ENCODE peak calls at places on chromosome 1, in six cellular contexts. O is tibial artery, X is psoas muscle, F is sigmoid colon, I is Panc1, E is lower lobe of right lung. G is an unnamed sample. For H3K27me3, the result is how much of the 10 kb centered on the place peaks cover.

GRCh38 chr1:66214901-66215300 is 319.1 kb upstream of the SGIP1 start:
- DNase-seq in O (no peak), X (no peak), F (no peak), I (no peak), E (no peak), G (no peak)

GRCh38 chr1:39973503-39974135 is 18.7 kb downstream of the MFSD2A start:
- DNase-seq in O (peak), X (peak), F (peak), I (peak), E (peak), G (peak)

GRCh38 chr1:43753422-43753821 is 46.1 kb downstream of the ST3GAL3 start:
- DNase-seq in O (no peak), X (no peak), F (no peak), I (no peak), E (no peak), G (no peak)

GRCh38 chr1:42165511-42166210 is 1.1 kb upstream of the GUCA2A start:
- DNase-seq in O (no peak), X (no peak), F (peak), I (no peak), E (peak), G (no peak)

GRCh38 chr1:200233393-200233792 is 176.4 kb downstream of the ZNF281 start:
- DNase-seq in O (no peak), X (no peak), F (no peak), I (no peak), E (no peak), G (no peak)

GRCh38 chr1:75797273-75797588 is 549 bp downstream of the MSH4 start:
- DNase-seq in O (no peak), X (no peak), F (no peak), I (no peak), E (no peak), G (no peak)

GRCh38 chr1:173295995-173296394 is 88.9 kb upstream of the TNFSF4 start:
- DNase-seq in O (no peak), X (no peak), F (no peak), I (no peak), E (no peak), G (no peak)

GRCh38 chr1:18948048-18948912 is 8.2 kb downstream of the IFFO2 start:
- DNase-seq in O (peak), X (no peak), F (peak), I (no peak), E (peak), G (no peak)

GRCh38 chr1:26994020-26994745 is 691 bp downstream of the TRNP1 start:
- DNase-seq in O (no peak), X (no peak), F (no peak), I (no peak), E (peak), G (no peak)

GRCh38 chr1:190119683-190120082 is 358.0 kb downstream of the BRINP3 start:
- DNase-seq in O (no peak), X (no peak), F (no peak), I (no peak), E (no peak), G (no peak)

GRCh38 chr1:17599301-17600300 is 60.1 kb downstream of the ARHGEF10L start:
- DNase-seq in O (no peak), X (no peak), F (no peak), I (no peak), E (no peak), G (no peak)

GRCh38 chr1:115330480-115331013 is 7.5 kb downstream of the NGF start:
- DNase-seq in O (no peak), X (no peak), F (no peak), I (no peak), E (no peak), G (no peak)

GRCh38 chr1:31154632-31155215 is 85.0 kb downstream of the NKAIN1 start:
- DNase-seq in O (peak), X (peak), F (peak), I (no peak), E (peak), G (peak)

GRCh38 chr1:2000850-2001249 is 2.7 kb downstream of the CFAP74 start:
- DNase-seq in O (no peak), X (no peak), F (no peak), I (no peak), E (no peak), G (no peak)

GRCh38 chr1:94081566-94082344 is 39.2 kb downstream of the ABCA4 start:
- DNase-seq in O (no peak), X (no peak), F (no peak), I (no peak), E (no peak), G (no peak)

GRCh38 chr1:224433041-224433670 is 1.4 kb downstream of the WDR26 start:
- DNase-seq in O (no peak), X (no peak), F (no peak), I (no peak), E (peak), G (no peak)

GRCh38 chr1:176604461-176604860 is 141.5 kb downstream of the PAPPA2 start:
- DNase-seq in O (no peak), X (no peak), F (no peak), I (no peak), E (no peak), G (no peak)

GRCh38 chr1:230231739-230232075 is 164.7 kb downstream of the GALNT2 start:
- DNase-seq in O (peak), X (peak), F (peak), I (no peak), E (peak), G (no peak)

GRCh38 chr1:65063025-65063424 is 85.0 kb upstream of the AK4 start:
- DNase-seq in O (no peak), X (no peak), F (no peak), I (no peak), E (no peak), G (no peak)
- TF ChIP-seq CTCF in O (no peak), X (peak), F (no peak), I (peak), E (no peak), G (no peak)

GRCh38 chr1:3245768-3246167 is 176.8 kb downstream of the PRDM16 start:
- DNase-seq in O (no peak), X (no peak), F (no peak), I (no peak), E (no peak), G (no peak)
- H3K27me3 ChIP-seq in O (under half), X (under half), F (under half), I (under half), E (under half), G (under half)

DNA sequence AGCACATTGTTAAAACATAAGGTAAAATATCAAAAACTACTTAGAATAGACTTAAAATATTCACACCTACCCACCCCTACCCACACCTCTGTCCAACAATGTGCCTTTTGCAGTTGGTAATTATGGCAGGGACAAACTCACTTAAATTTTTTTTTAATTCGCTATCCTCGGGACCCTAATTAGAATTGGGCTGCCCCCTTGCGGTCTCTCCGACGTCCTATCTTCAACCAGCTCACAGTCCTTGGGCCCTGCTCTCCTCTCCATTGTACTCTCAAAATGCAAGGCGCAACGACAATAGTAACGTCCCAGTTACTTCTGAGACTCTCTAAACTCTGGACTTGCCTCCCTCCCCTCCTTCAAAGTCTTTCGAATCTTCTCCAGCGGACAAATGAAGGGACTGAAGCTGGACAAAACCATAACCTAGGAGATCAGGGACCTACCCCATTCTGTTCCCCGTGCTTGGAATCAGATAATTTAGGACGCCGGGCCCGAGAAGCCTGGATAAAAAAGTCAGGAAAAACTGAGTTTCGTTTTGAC is 1.1 kb upstream of the CIART start:
- DNase-seq in O (peak), X (peak), F (peak), I (peak), E (peak), G (peak)
- H3K27ac ChIP-seq in O (peak), X (peak), F (peak), I (peak), E (peak), G (peak)

DNA sequence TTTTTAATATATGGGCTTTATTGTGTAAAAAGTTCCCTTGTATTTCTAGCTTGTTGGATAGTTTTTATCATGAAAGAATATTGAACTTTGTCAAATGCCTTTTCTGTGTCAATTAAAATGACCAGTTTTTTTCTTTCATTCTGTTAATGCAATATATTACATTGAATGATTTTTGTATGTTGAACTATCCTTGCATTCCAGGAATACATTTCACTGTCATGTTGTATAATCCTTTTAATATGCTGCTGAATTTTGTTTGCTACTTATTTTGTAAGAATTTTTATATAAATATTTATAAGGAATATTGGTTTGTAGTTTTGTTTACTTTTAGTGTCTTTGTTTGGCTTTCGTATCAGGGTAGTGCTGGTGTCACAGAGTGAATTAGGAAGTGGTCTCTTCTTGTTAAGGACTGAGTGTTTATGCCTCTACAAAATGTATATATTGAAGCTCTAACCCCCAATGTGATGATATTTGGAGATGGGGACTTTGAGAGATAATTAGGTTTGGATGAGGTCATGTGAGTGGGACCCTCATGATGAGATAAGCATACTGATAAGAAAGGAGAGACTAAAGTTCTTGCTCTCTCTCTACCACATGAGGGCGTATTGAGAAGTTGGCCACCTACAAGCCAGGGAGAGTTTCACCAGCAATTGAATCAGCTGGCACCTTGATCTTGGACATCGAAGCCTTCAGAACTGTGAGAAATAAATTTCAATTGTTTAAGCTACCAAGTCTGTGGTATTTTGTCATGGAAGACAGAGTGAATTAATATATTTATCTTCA is 12.0 kb upstream of the SLAMF6 start:
- DNase-seq in O (no peak), X (no peak), F (no peak), I (no peak), E (no peak), G (no peak)
- TF ChIP-seq CTCF in O (no peak), X (no peak), F (no peak), I (peak), E (no peak), G (no peak)

GRCh38 chr1:246540738-246541491 is 25.1 kb downstream of the TFB2M start:
- DNase-seq in O (no peak), X (no peak), F (no peak), I (no peak), E (no peak), G (no peak)

GRCh38 chr1:246549665-246550064 is 16.4 kb downstream of the TFB2M start:
- DNase-seq in O (no peak), X (no peak), F (no peak), I (no peak), E (no peak), G (no peak)

GRCh38 chr1:246544001-246544400 is 22.1 kb downstream of the TFB2M start:
- DNase-seq in O (no peak), X (no peak), F (no peak), I (no peak), E (no peak), G (no peak)
- H3K27me3 ChIP-seq in O (under half), X (under half), F (under half), I (under half), E (under half), G (under half)

GRCh38 chr1:110346690-110347089 is 7.5 kb downstream of the RBM15 start:
- DNase-seq in O (no peak), X (no peak), F (no peak), I (no peak), E (no peak), G (no peak)
- H3K27ac ChIP-seq in O (no peak), X (no peak), F (no peak), I (no peak), E (no peak), G (no peak)

GRCh38 chr1:47951026-47951425 is 46.2 kb downstream of the TRABD2B start:
- DNase-seq in O (no peak), X (no peak), F (peak), I (no peak), E (no peak), G (peak)

GRCh38 chr1:47953661-47954060 is 43.5 kb downstream of the TRABD2B start:
- DNase-seq in O (no peak), X (no peak), F (no peak), I (no peak), E (no peak), G (no peak)

GRCh38 chr1:47948126-47948525 is 49.1 kb downstream of the TRABD2B start:
- DNase-seq in O (no peak), X (no peak), F (no peak), I (no peak), E (no peak), G (peak)

GRCh38 chr1:47950481-47950880 is 46.7 kb downstream of the TRABD2B start:
- DNase-seq in O (no peak), X (no peak), F (no peak), I (no peak), E (no peak), G (no peak)

GRCh38 chr1:47951545-47952235 is 45.5 kb downstream of the TRABD2B start:
- DNase-seq in O (no peak), X (no peak), F (no peak), I (no peak), E (no peak), G (no peak)
- TF ChIP-seq CTCF in O (no peak), X (no peak), F (no peak), I (peak), E (no peak), G (no peak)

DNA sequence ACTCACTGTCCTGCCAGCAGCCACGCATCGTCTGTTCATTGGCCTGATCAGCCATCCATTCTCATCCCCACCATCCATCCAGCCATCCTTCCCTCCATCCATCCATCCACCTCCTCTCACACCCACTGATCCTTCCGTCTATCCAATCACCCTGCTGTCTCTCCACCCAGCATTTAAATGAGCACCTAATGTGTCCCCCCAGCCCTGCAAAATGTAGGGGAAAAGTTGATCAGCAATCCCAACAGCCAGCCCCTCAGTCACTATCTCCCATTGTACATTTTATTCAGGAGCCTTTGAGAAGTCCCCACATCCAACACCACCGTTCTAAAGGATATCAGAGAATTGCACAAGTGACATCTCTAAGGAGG is 11.1 kb upstream of the DDOST start:
- DNase-seq in O (no peak), X (no peak), F (no peak), I (no peak), E (no peak), G (no peak)
- H3K27me3 ChIP-seq in O (under half), X (under half), F (under half), I (under half), E (under half), G (under half)

GRCh38 chr1:54979327-54979891 is 1.0 kb upstream of the TMEM61 start:
- DNase-seq in O (no peak), X (no peak), F (no peak), I (no peak), E (no peak), G (no peak)

GRCh38 chr1:54980528-54981241 is at the start of gene TMEM61:
- DNase-seq in O (no peak), X (no peak), F (no peak), I (no peak), E (no peak), G (no peak)

GRCh38 chr1:54980046-54980527 is 341 bp upstream of the TMEM61 start:
- DNase-seq in O (no peak), X (no peak), F (no peak), I (no peak), E (no peak), G (no peak)

GRCh38 chr1:54982739-54983138 is 2.3 kb downstream of the TMEM61 start:
- DNase-seq in O (no peak), X (no peak), F (no peak), I (no peak), E (no peak), G (no peak)

GRCh38 chr1:54981466-54981865 is 1.0 kb downstream of the TMEM61 start:
- DNase-seq in O (no peak), X (no peak), F (no peak), I (no peak), E (no peak), G (no peak)
- H3K27ac ChIP-seq in O (peak), X (no peak), F (no peak), I (no peak), E (no peak), G (no peak)